ENCODE peak calls at places on chromosomes 6 and 20, in four cellular contexts. H is left lung, Q is upper lobe of left lung, Z is epithelial cell of proximal tubule. P is an unnamed sample.

GRCh38 chr6:2478200-2478599 is 232.8 kb upstream of the GMDS start:
- DNase-seq in H (no peak), Z (peak; percentile 29), Q (no peak), P (no peak)

GRCh38 chr20:18904624-18905023 is 91.0 kb downstream of the SCP2D1 start:
- DNase-seq in Q (no peak), H (no peak), Z (no peak), P (no peak)

GRCh38 chr20:62219992-62220665 is at the start of gene HRH3:
- DNase-seq in Z (no peak), Q (peak; percentile 91), H (peak; percentile 83), P (no peak)

GRCh38 chr20:1928154-1928553 is 32.9 kb downstream of the SIRPA start:
- DNase-seq in Q (no peak), Z (no peak), H (no peak), P (no peak)

GRCh38 chr6:135546680-135547418 is 49.3 kb upstream of the AHI1 start:
- DNase-seq in Z (no peak), H (peak; percentile 50), Q (peak; percentile 18), P (no peak)

GRCh38 chr6:164690702-164691500 is 618.5 kb downstream of the C6orf118 start:
- DNase-seq in H (no peak), Z (no peak), Q (no peak), P (no peak)

GRCh38 chr6:127186889-127187288 is 68.4 kb downstream of the RSPO3 start:
- DNase-seq in Q (peak; percentile 69), H (peak; percentile 94), Z (no peak), P (no peak)

GRCh38 chr6:18725449-18725848 is 338.3 kb downstream of the RNF144B start:
- DNase-seq in H (no peak), Z (no peak), Q (no peak), P (no peak)

GRCh38 chr6:108330806-108331205 is 36.0 kb downstream of the AFG1L start:
- DNase-seq in Z (no peak), H (no peak), Q (no peak), P (no peak)

GRCh38 chr20:17762873-17763557 is 63.2 kb downstream of the BANF2 start:
- DNase-seq in Z (no peak), H (no peak), Q (no peak), P (no peak)

GRCh38 chr6:70724524-70724923 is 56.8 kb downstream of the SMAP1 start:
- DNase-seq in Z (no peak), H (no peak), Q (no peak), P (no peak)

GRCh38 chr6:20334334-20334733 is 67.3 kb upstream of the E2F3 start:
- DNase-seq in Z (no peak), H (peak; percentile 36), Q (no peak), P (no peak)

GRCh38 chr6:153790048-153790447 is 249.0 kb upstream of the OPRM1 start:
- DNase-seq in Q (no peak), Z (peak; percentile 84), H (peak; percentile 39), P (no peak)

DNA sequence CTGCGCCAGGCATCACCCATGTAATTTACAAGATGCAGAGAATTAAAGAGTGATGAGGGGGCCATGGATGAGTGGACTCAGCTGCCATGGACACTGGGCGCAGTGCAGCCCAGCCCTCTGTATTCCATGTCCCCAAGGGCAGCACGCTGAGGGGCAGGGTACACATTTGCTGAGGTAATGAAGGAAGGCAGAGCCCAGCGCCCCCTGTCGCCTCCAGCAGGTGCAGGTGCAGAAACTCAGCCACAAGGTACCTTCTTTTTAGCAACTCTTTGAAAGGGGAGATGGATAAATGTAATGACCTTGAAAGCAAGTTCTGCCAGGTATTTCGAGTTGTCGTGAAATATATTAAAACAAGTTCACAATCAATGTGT is 7.1 kb downstream of the CD93 start:
- DNase-seq in Q (no peak), Z (no peak), H (no peak), P (no peak)
- TF ChIP-seq CTCF in Q (no peak), Z (peak; percentile 32), H (no peak), P (peak; percentile 63)

GRCh38 chr6:169420912-169421543 is 167.4 kb upstream of the THBS2 start:
- DNase-seq in H (no peak), Q (no peak), Z (no peak), P (no peak)
- TF ChIP-seq CTCF in H (no peak), Q (no peak), Z (peak; percentile 70), P (peak; percentile 79)

GRCh38 chr6:82330171-82330804 is 33.3 kb upstream of the TPBG start:
- DNase-seq in H (no peak), Q (no peak), Z (no peak), P (no peak)

GRCh38 chr6:82333781-82334180 is 29.8 kb upstream of the TPBG start:
- DNase-seq in H (no peak), Z (no peak), Q (no peak), P (no peak)

GRCh38 chr6:82331031-82331773 is 32.4 kb upstream of the TPBG start:
- DNase-seq in Z (peak; percentile 40), Q (no peak), H (no peak), P (no peak)
- TF ChIP-seq CTCF in Z (peak; percentile 43), Q (no peak), H (no peak), P (no peak)

DNA sequence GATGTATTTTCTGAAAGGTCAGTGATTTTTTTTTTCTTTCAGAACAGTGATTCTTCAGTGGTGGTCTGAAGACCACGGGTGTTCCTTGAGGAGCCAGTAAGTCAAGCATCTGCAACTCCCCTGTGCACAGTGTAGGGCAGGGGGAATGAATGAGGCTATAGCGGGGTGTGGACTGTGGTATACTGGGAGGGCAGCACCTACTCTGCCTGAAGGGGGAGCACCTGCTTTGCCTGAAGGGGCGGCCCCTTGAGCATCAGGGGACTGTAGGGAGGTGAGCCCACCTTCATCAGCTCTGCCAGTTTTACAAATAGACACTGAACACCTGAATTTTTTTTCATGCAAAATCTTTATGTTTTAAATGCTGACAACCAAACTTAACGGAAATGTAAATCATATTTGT is 77.5 kb upstream of the RIPOR2 start:
- DNase-seq in Q (no peak), Z (no peak), H (no peak), P (no peak)
- TF ChIP-seq CTCF in Q (no peak), Z (peak; percentile 14), H (no peak), P (no peak)

GRCh38 chr20:3888622-3889488 is at the start of gene PANK2:
- DNase-seq in Z (peak; percentile 66), Q (peak; percentile 97), H (peak; percentile 99), P (peak; percentile 99)
- TF ChIP-seq CTCF in Z (peak; percentile 53), Q (peak; percentile 50), H (no peak), P (peak; percentile 70)

P was measured in type B pancreatic cell.